ENCODE peak calls at places on chromosomes 12 and 14, in seven cellular contexts. One of them, this sample, is unnamed.

GRCh38 chr12:93563807-93564538 is 8.5 kb upstream of the SOCS2 start:
- DNase-seq in transverse colon: no peak
- DNase-seq in fibroblast of mammary gland: peak
- DNase-seq in K562: peak
- DNase-seq in GM06990: no peak
- DNase-seq in ovary: no peak
- DNase-seq in uterus: no peak
- DNase-seq in this sample: peak

GRCh38 chr14:77843155-77843554 is 43.2 kb downstream of the ADCK1 start:
- DNase-seq in transverse colon: no peak
- DNase-seq in fibroblast of mammary gland: no peak
- DNase-seq in K562: no peak
- DNase-seq in GM06990: no peak
- DNase-seq in ovary: no peak
- DNase-seq in uterus: no peak
- DNase-seq in this sample: no peak

GRCh38 chr12:60263146-60263545 is 667.3 kb downstream of the SLC16A7 start:
- DNase-seq in transverse colon: no peak
- DNase-seq in fibroblast of mammary gland: no peak
- DNase-seq in K562: no peak
- DNase-seq in GM06990: no peak
- DNase-seq in ovary: no peak
- DNase-seq in uterus: no peak
- DNase-seq in this sample: peak

GRCh38 chr12:79411791-79412190 is 279.0 kb downstream of the PAWR start:
- DNase-seq in transverse colon: no peak
- DNase-seq in fibroblast of mammary gland: no peak
- DNase-seq in K562: no peak
- DNase-seq in GM06990: no peak
- DNase-seq in ovary: no peak
- DNase-seq in uterus: no peak
- DNase-seq in this sample: no peak

GRCh38 chr14:96803958-96804357 is 6.8 kb downstream of the VRK1 start:
- DNase-seq in transverse colon: no peak
- DNase-seq in fibroblast of mammary gland: no peak
- DNase-seq in K562: no peak
- DNase-seq in GM06990: no peak
- DNase-seq in ovary: no peak
- DNase-seq in uterus: no peak
- DNase-seq in this sample: no peak

GRCh38 chr12:71432936-71433335 is 6.7 kb upstream of the LGR5 start:
- DNase-seq in transverse colon: no peak
- DNase-seq in fibroblast of mammary gland: no peak
- DNase-seq in K562: no peak
- DNase-seq in GM06990: no peak
- DNase-seq in ovary: no peak
- DNase-seq in uterus: no peak
- DNase-seq in this sample: no peak

GRCh38 chr14:72740504-72740961 is 153.4 kb downstream of the DPF3 start:
- DNase-seq in transverse colon: no peak
- DNase-seq in fibroblast of mammary gland: no peak
- DNase-seq in K562: no peak
- DNase-seq in GM06990: no peak
- DNase-seq in ovary: no peak
- DNase-seq in uterus: no peak
- DNase-seq in this sample: no peak

GRCh38 chr14:92939699-92940098 is 16.7 kb downstream of the CHGA start:
- DNase-seq in transverse colon: no peak
- DNase-seq in fibroblast of mammary gland: no peak
- DNase-seq in K562: no peak
- DNase-seq in GM06990: no peak
- DNase-seq in ovary: no peak
- DNase-seq in uterus: no peak
- DNase-seq in this sample: no peak

GRCh38 chr12:91178139-91178561 is 4.5 kb downstream of the DCN start:
- DNase-seq in transverse colon: no peak
- DNase-seq in fibroblast of mammary gland: peak
- DNase-seq in K562: no peak
- DNase-seq in GM06990: peak
- DNase-seq in ovary: peak
- DNase-seq in uterus: peak
- DNase-seq in this sample: peak

GRCh38 chr12:52691076-52691764 is 11.0 kb upstream of the KRT1 start:
- DNase-seq in transverse colon: peak
- DNase-seq in fibroblast of mammary gland: no peak
- DNase-seq in K562: peak
- DNase-seq in GM06990: no peak
- DNase-seq in ovary: peak
- DNase-seq in uterus: no peak
- DNase-seq in this sample: no peak

GRCh38 chr12:124603910-124604775 is 36.7 kb upstream of the NCOR2 start:
- DNase-seq in transverse colon: peak
- DNase-seq in fibroblast of mammary gland: peak
- DNase-seq in K562: no peak
- DNase-seq in GM06990: no peak
- DNase-seq in ovary: no peak
- DNase-seq in uterus: no peak
- DNase-seq in this sample: no peak

GRCh38 chr14:76129851-76130576 is 21.7 kb upstream of the GPATCH2L start:
- DNase-seq in transverse colon: no peak
- DNase-seq in fibroblast of mammary gland: no peak
- DNase-seq in K562: no peak
- DNase-seq in GM06990: no peak
- DNase-seq in ovary: no peak
- DNase-seq in uterus: no peak
- DNase-seq in this sample: no peak

GRCh38 chr12:121805171-121805687 is 1.4 kb downstream of the SETD1B start:
- DNase-seq in transverse colon: no peak
- DNase-seq in fibroblast of mammary gland: peak
- DNase-seq in K562: no peak
- DNase-seq in GM06990: no peak
- DNase-seq in ovary: peak
- DNase-seq in uterus: no peak
- DNase-seq in this sample: peak

GRCh38 chr14:64196668-64197411 is 97.3 kb downstream of the ESR2 start:
- DNase-seq in transverse colon: no peak
- DNase-seq in fibroblast of mammary gland: peak
- DNase-seq in K562: no peak
- DNase-seq in GM06990: peak
- DNase-seq in ovary: peak
- DNase-seq in uterus: no peak
- DNase-seq in this sample: peak

GRCh38 chr12:120677765-120678473 is 9.0 kb upstream of the MLEC start:
- DNase-seq in transverse colon: no peak
- DNase-seq in fibroblast of mammary gland: peak
- DNase-seq in K562: no peak
- DNase-seq in GM06990: peak
- DNase-seq in ovary: no peak
- DNase-seq in uterus: peak
- DNase-seq in this sample: peak

GRCh38 chr12:89893972-89894706 is 185.5 kb upstream of the ATP2B1 start:
- DNase-seq in transverse colon: no peak
- DNase-seq in fibroblast of mammary gland: peak
- DNase-seq in K562: no peak
- DNase-seq in GM06990: peak
- DNase-seq in ovary: no peak
- DNase-seq in uterus: no peak
- DNase-seq in this sample: peak

GRCh38 chr14:55416866-55417265 is 5.2 kb upstream of the ATG14 start:
- DNase-seq in transverse colon: peak
- DNase-seq in fibroblast of mammary gland: peak
- DNase-seq in K562: peak
- DNase-seq in GM06990: no peak
- DNase-seq in ovary: no peak
- DNase-seq in uterus: no peak
- DNase-seq in this sample: peak

DNA sequence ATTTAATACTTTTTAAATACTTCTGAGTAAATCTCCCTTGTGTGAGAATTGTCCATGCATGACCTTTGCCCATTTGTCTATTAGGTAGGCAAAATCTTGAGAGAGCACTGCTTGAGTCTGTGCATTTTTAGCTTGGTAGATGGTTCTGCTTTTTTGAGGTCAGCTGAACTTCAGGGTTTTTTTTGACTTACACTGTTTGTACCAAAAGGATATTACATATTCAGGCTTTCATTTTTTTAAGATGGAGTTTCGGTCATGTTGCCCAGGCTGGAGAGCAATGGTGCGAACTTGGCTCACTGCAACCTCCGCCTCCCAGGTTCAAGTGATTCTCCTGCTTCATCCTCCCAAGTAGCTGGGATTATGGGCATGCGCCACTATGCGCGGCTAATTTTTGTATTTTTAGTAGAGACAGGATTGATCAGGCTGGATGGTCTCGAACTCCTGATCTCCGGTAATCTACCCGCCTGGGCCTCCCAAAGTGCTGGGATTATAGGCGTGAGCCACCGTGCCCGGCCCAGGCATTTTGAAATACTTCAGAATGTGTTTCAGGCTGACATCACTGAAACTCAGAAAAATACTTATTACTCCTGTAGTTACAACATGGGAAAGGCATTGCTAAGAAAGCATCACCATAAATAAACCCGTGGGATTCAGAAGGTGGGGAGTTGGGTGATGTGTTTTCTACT is 11.1 kb downstream of the RASSF3 start:
- DNase-seq in transverse colon: no peak
- DNase-seq in fibroblast of mammary gland: peak
- DNase-seq in K562: no peak
- DNase-seq in GM06990: peak
- DNase-seq in ovary: no peak
- DNase-seq in uterus: peak
- DNase-seq in this sample: peak
- H3K4me3 ChIP-seq in transverse colon: no peak
- H3K4me3 ChIP-seq in fibroblast of mammary gland: no peak
- H3K4me3 ChIP-seq in K562: no peak
- H3K4me3 ChIP-seq in GM06990: peak
- H3K4me3 ChIP-seq in ovary: no peak
- H3K4me3 ChIP-seq in uterus: no peak
- H3K4me3 ChIP-seq in this sample: no peak

GRCh38 chr14:22570132-22570949 is 18.7 kb downstream of the DAD1 start:
- DNase-seq in transverse colon: peak
- DNase-seq in fibroblast of mammary gland: peak
- DNase-seq in K562: peak
- DNase-seq in GM06990: peak
- DNase-seq in ovary: peak
- DNase-seq in uterus: peak
- DNase-seq in this sample: peak

GRCh38 chr14:22572562-22573058 is 16.4 kb downstream of the DAD1 start:
- DNase-seq in transverse colon: no peak
- DNase-seq in fibroblast of mammary gland: peak
- DNase-seq in K562: no peak
- DNase-seq in GM06990: no peak
- DNase-seq in ovary: no peak
- DNase-seq in uterus: no peak
- DNase-seq in this sample: peak

GRCh38 chr14:22567437-22567836 is 21.6 kb downstream of the DAD1 start:
- DNase-seq in transverse colon: no peak
- DNase-seq in fibroblast of mammary gland: no peak
- DNase-seq in K562: no peak
- DNase-seq in GM06990: no peak
- DNase-seq in ovary: no peak
- DNase-seq in uterus: no peak
- DNase-seq in this sample: no peak

GRCh38 chr14:22569106-22569748 is 19.8 kb downstream of the DAD1 start:
- DNase-seq in transverse colon: no peak
- DNase-seq in fibroblast of mammary gland: no peak
- DNase-seq in K562: no peak
- DNase-seq in GM06990: no peak
- DNase-seq in ovary: no peak
- DNase-seq in uterus: no peak
- DNase-seq in this sample: no peak

DNA sequence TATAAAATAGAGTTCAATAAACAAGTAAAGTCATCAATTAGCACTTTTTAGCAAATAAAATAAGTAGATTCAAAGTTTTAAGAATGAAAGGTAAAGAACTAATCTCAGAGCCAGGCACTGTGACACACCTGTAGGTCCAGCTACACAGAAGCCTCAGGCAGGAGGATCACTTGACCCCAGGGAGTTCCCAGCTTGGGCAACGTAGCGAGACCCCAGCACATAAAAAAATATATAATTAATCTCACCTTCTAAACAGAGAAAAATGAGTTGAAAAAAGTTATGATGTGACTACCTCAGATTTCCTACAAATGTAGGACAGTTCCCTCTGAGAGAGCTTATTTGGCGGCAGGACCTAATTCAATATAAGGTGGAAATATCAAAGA is 19.3 kb downstream of the DAD1 start:
- DNase-seq in transverse colon: no peak
- DNase-seq in fibroblast of mammary gland: no peak
- DNase-seq in K562: no peak
- DNase-seq in GM06990: no peak
- DNase-seq in ovary: no peak
- DNase-seq in uterus: no peak
- DNase-seq in this sample: no peak
- TF ChIP-seq CTCF in transverse colon: no peak
- TF ChIP-seq CTCF in fibroblast of mammary gland: no peak
- TF ChIP-seq CTCF in K562: no peak
- TF ChIP-seq CTCF in GM06990: no peak
- TF ChIP-seq CTCF in ovary: no peak
- TF ChIP-seq CTCF in uterus: no peak
- TF ChIP-seq CTCF in this sample: no peak

GRCh38 chr14:44788612-44789011 is 173.1 kb downstream of the KLHL28 start:
- DNase-seq in transverse colon: no peak
- DNase-seq in fibroblast of mammary gland: no peak
- DNase-seq in K562: no peak
- DNase-seq in GM06990: no peak
- DNase-seq in ovary: no peak
- DNase-seq in uterus: no peak
- DNase-seq in this sample: no peak
- H3K4me3 ChIP-seq in transverse colon: no peak
- H3K4me3 ChIP-seq in fibroblast of mammary gland: no peak
- H3K4me3 ChIP-seq in K562: no peak
- H3K4me3 ChIP-seq in GM06990: no peak
- H3K4me3 ChIP-seq in ovary: no peak
- H3K4me3 ChIP-seq in uterus: no peak
- H3K4me3 ChIP-seq in this sample: no peak

GRCh38 chr12:39692258-39692853 is 72.8 kb upstream of the ABCD2 start:
- DNase-seq in transverse colon: no peak
- DNase-seq in fibroblast of mammary gland: peak
- DNase-seq in K562: no peak
- DNase-seq in GM06990: no peak
- DNase-seq in ovary: no peak
- DNase-seq in uterus: no peak
- DNase-seq in this sample: peak
- TF ChIP-seq CTCF in transverse colon: no peak
- TF ChIP-seq CTCF in fibroblast of mammary gland: peak
- TF ChIP-seq CTCF in K562: no peak
- TF ChIP-seq CTCF in GM06990: peak
- TF ChIP-seq CTCF in ovary: no peak
- TF ChIP-seq CTCF in uterus: peak
- TF ChIP-seq CTCF in this sample: peak

GRCh38 chr12:26723379-26724308 is 109.3 kb downstream of the ITPR2 start:
- DNase-seq in transverse colon: no peak
- DNase-seq in fibroblast of mammary gland: no peak
- DNase-seq in K562: no peak
- DNase-seq in GM06990: no peak
- DNase-seq in ovary: peak
- DNase-seq in uterus: peak
- DNase-seq in this sample: peak
- H3K4me3 ChIP-seq in transverse colon: no peak
- H3K4me3 ChIP-seq in fibroblast of mammary gland: no peak
- H3K4me3 ChIP-seq in K562: no peak
- H3K4me3 ChIP-seq in GM06990: no peak
- H3K4me3 ChIP-seq in ovary: no peak
- H3K4me3 ChIP-seq in uterus: no peak
- H3K4me3 ChIP-seq in this sample: peak